ENCODE peak calls at places on chromosome 11, in five cellular contexts. Z is frontal cortex; Y is activated T-cell treated with anti-CD3 and anti-CD28 coated beads, Interleukin-2, amount 50 U/mL, for 72 hours; F is T-cell; U is Karpas-422. H is an unnamed sample.

GRCh38 chr11:11532574-11532973 is 89.2 kb downstream of the GALNT18 start:
- DNase-seq in Y (no peak), F (no peak), U (no peak), Z (no peak), H (no peak)

GRCh38 chr11:129852125-129852740 is 36.6 kb downstream of the TMEM45B start:
- DNase-seq in U (no peak), F (no peak), Z (no peak), Y (no peak), H (no peak)

GRCh38 chr11:122486793-122487495 is 168.6 kb upstream of the UBASH3B start:
- DNase-seq in F (no peak), U (peak), Y (no peak), Z (no peak), H (no peak)

GRCh38 chr11:62137276-62137861 is 13.6 kb downstream of the INCENP start:
- DNase-seq in U (no peak), Z (no peak), F (no peak), Y (no peak), H (no peak)

GRCh38 chr11:47348859-47349258 is 3.6 kb downstream of the MYBPC3 start:
- DNase-seq in F (no peak), U (peak), Y (peak), Z (peak), H (no peak)

GRCh38 chr11:67278135-67278938 is 10.8 kb upstream of the ANKRD13D start:
- DNase-seq in Z (no peak), U (no peak), Y (no peak), F (no peak), H (no peak)

GRCh38 chr11:57868491-57868890 is 106.9 kb downstream of the CTNND1 start:
- DNase-seq in F (no peak), U (no peak), Y (no peak), Z (no peak), H (no peak)

GRCh38 chr11:60777572-60777971 is 7.6 kb upstream of the MS4A10 start:
- DNase-seq in Z (no peak), Y (no peak), F (no peak), U (no peak), H (no peak)

GRCh38 chr11:35146074-35146521 is 7.1 kb downstream of the CD44 start:
- DNase-seq in F (no peak), Z (no peak), Y (peak), U (no peak), H (no peak)

GRCh38 chr11:95138448-95138847 is 48.8 kb downstream of the ENDOD1 start:
- DNase-seq in F (no peak), Z (no peak), U (peak), Y (no peak), H (peak)

GRCh38 chr11:1409108-1409851 is 19.5 kb downstream of the BRSK2 start:
- DNase-seq in Y (no peak), Z (no peak), U (no peak), F (no peak), H (no peak)

H was measured in globus pallidus.